ENCODE peak calls at places on chromosomes 1 and 21, in six cellular contexts. A is activated B cell treated with CpG ODN at 0.5 μM for 24 hours; W is foreskin fibroblast; O is CD8-positive, alpha-beta T cell; K is CD4-positive, alpha-beta memory T cell; Z is effector memory CD4-positive, alpha-beta T cell. P is an unnamed sample.

GRCh38 chr1:179867493-179868330 is 9.9 kb downstream of the TOR1AIP2 start:
- DNase-seq in A (peak; percentile 34), W (peak; percentile 28), O (peak; percentile 29), K (peak; percentile 47), Z (peak; percentile 27), P (no peak)

GRCh38 chr1:6208723-6209660 is 3.1 kb downstream of the RNF207 start:
- DNase-seq in A (no peak), W (peak; percentile 66), O (no peak), K (no peak), Z (no peak), P (no peak)

GRCh38 chr1:199007423-199007822 is 368.6 kb downstream of the PTPRC start:
- DNase-seq in A (no peak), W (no peak), O (no peak), K (no peak), Z (no peak), P (no peak)

GRCh38 chr1:201329801-201330200 is 46.5 kb downstream of the PKP1 start:
- DNase-seq in A (no peak), W (no peak), O (no peak), K (no peak), Z (no peak), P (no peak)

GRCh38 chr1:67752306-67752705 is 67.3 kb downstream of the GADD45A start:
- DNase-seq in A (no peak), W (no peak), O (no peak), K (no peak), Z (no peak), P (no peak)

GRCh38 chr21:34793471-34793870 is 124.7 kb downstream of the CLIC6 start:
- DNase-seq in A (no peak), W (no peak), O (no peak), K (no peak), Z (no peak), P (no peak)

GRCh38 chr1:15314328-15315281 is 67.6 kb downstream of the FHAD1 start:
- DNase-seq in A (no peak), W (no peak), O (no peak), K (no peak), Z (no peak), P (no peak)

GRCh38 chr1:9211291-9211811 is 23.2 kb upstream of the H6PD start:
- DNase-seq in A (no peak), W (peak; percentile 71), O (no peak), K (no peak), Z (no peak), P (no peak)

GRCh38 chr1:234780531-234781162 is 170.7 kb upstream of the IRF2BP2 start:
- DNase-seq in A (no peak), W (no peak), O (no peak), K (no peak), Z (no peak), P (no peak)

GRCh38 chr1:40630488-40631223 is 34.8 kb downstream of the RIMS3 start:
- DNase-seq in A (no peak), W (no peak), O (no peak), K (no peak), Z (no peak), P (no peak)

GRCh38 chr1:109630081-109630880 is 10.6 kb downstream of the AMPD2 start:
- DNase-seq in A (no peak), W (no peak), O (peak; percentile 45), K (no peak), Z (no peak), P (no peak)

GRCh38 chr1:85137660-85138059 is 63.2 kb downstream of the SYDE2 start:
- DNase-seq in A (no peak), W (no peak), O (no peak), K (no peak), Z (no peak), P (peak; percentile 58)

GRCh38 chr1:201562659-201563405 is 23.9 kb downstream of the NAV1 start:
- DNase-seq in A (no peak), W (peak; percentile 93), O (no peak), K (no peak), Z (no peak), P (no peak)

GRCh38 chr1:29581256-29581655 is 344.9 kb downstream of the PTPRU start:
- DNase-seq in A (no peak), W (no peak), O (no peak), K (no peak), Z (no peak), P (no peak)

GRCh38 chr1:67441183-67441582 is 11.0 kb upstream of the SERBP1 start:
- DNase-seq in A (no peak), W (peak; percentile 39), O (no peak), K (no peak), Z (no peak), P (no peak)

GRCh38 chr1:72075411-72075810 is 206.9 kb downstream of the NEGR1 start:
- DNase-seq in A (no peak), W (no peak), O (no peak), K (no peak), Z (no peak), P (no peak)

GRCh38 chr21:16074950-16075489 is 345.2 kb downstream of the USP25 start:
- DNase-seq in A (no peak), W (no peak), O (no peak), K (no peak), Z (no peak), P (no peak)

GRCh38 chr1:20470174-20470573 is 15.8 kb downstream of the CAMK2N1 start:
- DNase-seq in A (no peak), W (no peak), O (no peak), K (no peak), Z (no peak), P (no peak)

P was measured in NCI-H2081 treated with DMSO at 0.1 percent for 48 hours.